ENCODE peak calls at places on chromosomes 7 and 10, in nine cellular contexts. One of them, this sample, is unnamed.
A peak's percentile ranks its signal among the peaks of the same experiment; 100 is the strongest.

GRCh38 chr10:33421789-33422188 is 87.3 kb upstream of the NRP1 start:
- DNase-seq in heart right ventricle: no peak
- DNase-seq in lower lobe of right lung: no peak
- DNase-seq in body of pancreas: peak; percentile 54
- DNase-seq in K562: no peak
- DNase-seq in AG04450: peak; percentile 77
- DNase-seq in OCI-LY7: no peak
- DNase-seq in ovary: no peak
- DNase-seq in astrocyte: peak; percentile 96
- DNase-seq in this sample: peak; percentile 94

GRCh38 chr7:131605280-131605878 is 49.0 kb upstream of the PODXL start:
- DNase-seq in heart right ventricle: no peak
- DNase-seq in lower lobe of right lung: no peak
- DNase-seq in body of pancreas: no peak
- DNase-seq in K562: no peak
- DNase-seq in AG04450: no peak
- DNase-seq in OCI-LY7: no peak
- DNase-seq in ovary: peak; percentile 41
- DNase-seq in astrocyte: no peak
- DNase-seq in this sample: no peak

GRCh38 chr10:101694674-101695403 is at the start of gene FBXW4:
- DNase-seq in heart right ventricle: peak; percentile 42
- DNase-seq in lower lobe of right lung: peak; percentile 77
- DNase-seq in body of pancreas: peak; percentile 57
- DNase-seq in K562: peak; percentile 64
- DNase-seq in AG04450: no peak
- DNase-seq in OCI-LY7: peak; percentile 67
- DNase-seq in ovary: peak; percentile 42
- DNase-seq in astrocyte: peak; percentile 23
- DNase-seq in this sample: peak; percentile 75

GRCh38 chr7:142796501-142797341 is 26.0 kb downstream of the PRSS2 start:
- DNase-seq in heart right ventricle: no peak
- DNase-seq in lower lobe of right lung: no peak
- DNase-seq in body of pancreas: no peak
- DNase-seq in K562: no peak
- DNase-seq in AG04450: no peak
- DNase-seq in OCI-LY7: peak; percentile 58
- DNase-seq in ovary: peak; percentile 17
- DNase-seq in astrocyte: no peak
- DNase-seq in this sample: peak; percentile 36

GRCh38 chr10:79050896-79051555 is 17.7 kb upstream of the ZMIZ1 start:
- DNase-seq in heart right ventricle: no peak
- DNase-seq in lower lobe of right lung: peak; percentile 42
- DNase-seq in body of pancreas: peak; percentile 70
- DNase-seq in K562: no peak
- DNase-seq in AG04450: no peak
- DNase-seq in OCI-LY7: no peak
- DNase-seq in ovary: no peak
- DNase-seq in astrocyte: no peak
- DNase-seq in this sample: peak; percentile 45

GRCh38 chr10:88731296-88731695 is 25.2 kb downstream of the LIPK start:
- DNase-seq in heart right ventricle: no peak
- DNase-seq in lower lobe of right lung: peak; percentile 80
- DNase-seq in body of pancreas: peak; percentile 28
- DNase-seq in K562: no peak
- DNase-seq in AG04450: no peak
- DNase-seq in OCI-LY7: no peak
- DNase-seq in ovary: no peak
- DNase-seq in astrocyte: no peak
- DNase-seq in this sample: no peak

GRCh38 chr7:47950714-47951113 is 2.4 kb upstream of the PKD1L1 start:
- DNase-seq in heart right ventricle: peak; percentile 75
- DNase-seq in lower lobe of right lung: no peak
- DNase-seq in body of pancreas: no peak
- DNase-seq in K562: peak; percentile 5
- DNase-seq in AG04450: no peak
- DNase-seq in OCI-LY7: no peak
- DNase-seq in ovary: no peak
- DNase-seq in astrocyte: no peak
- DNase-seq in this sample: no peak

GRCh38 chr7:134016223-134016941 is 110.8 kb upstream of the LRGUK start:
- DNase-seq in heart right ventricle: peak; percentile 11
- DNase-seq in lower lobe of right lung: no peak
- DNase-seq in body of pancreas: peak; percentile 43
- DNase-seq in K562: peak; percentile 58
- DNase-seq in AG04450: no peak
- DNase-seq in OCI-LY7: peak; percentile 17
- DNase-seq in ovary: peak; percentile 10
- DNase-seq in astrocyte: peak; percentile 10
- DNase-seq in this sample: peak; percentile 71

GRCh38 chr10:119688033-119688508 is 36.9 kb downstream of the BAG3 start:
- DNase-seq in heart right ventricle: no peak
- DNase-seq in lower lobe of right lung: no peak
- DNase-seq in body of pancreas: no peak
- DNase-seq in K562: peak; percentile 30
- DNase-seq in AG04450: no peak
- DNase-seq in OCI-LY7: peak; percentile 40
- DNase-seq in ovary: no peak
- DNase-seq in astrocyte: no peak
- DNase-seq in this sample: no peak

GRCh38 chr10:21675157-21675796 is 141.2 kb downstream of the MLLT10 start:
- DNase-seq in heart right ventricle: no peak
- DNase-seq in lower lobe of right lung: no peak
- DNase-seq in body of pancreas: peak; percentile 28
- DNase-seq in K562: peak; percentile 52
- DNase-seq in AG04450: no peak
- DNase-seq in OCI-LY7: peak; percentile 40
- DNase-seq in ovary: no peak
- DNase-seq in astrocyte: peak; percentile 4
- DNase-seq in this sample: peak; percentile 47

GRCh38 chr10:33087142-33087541 is 129.1 kb upstream of the ITGB1 start:
- DNase-seq in heart right ventricle: no peak
- DNase-seq in lower lobe of right lung: no peak
- DNase-seq in body of pancreas: no peak
- DNase-seq in K562: no peak
- DNase-seq in AG04450: no peak
- DNase-seq in OCI-LY7: no peak
- DNase-seq in ovary: no peak
- DNase-seq in astrocyte: no peak
- DNase-seq in this sample: no peak

GRCh38 chr10:11242443-11243386 is 225.0 kb downstream of the CELF2 start:
- DNase-seq in heart right ventricle: peak; percentile 71
- DNase-seq in lower lobe of right lung: no peak
- DNase-seq in body of pancreas: no peak
- DNase-seq in K562: no peak
- DNase-seq in AG04450: peak; percentile 51
- DNase-seq in OCI-LY7: peak; percentile 32
- DNase-seq in ovary: peak; percentile 33
- DNase-seq in astrocyte: peak; percentile 52
- DNase-seq in this sample: no peak

GRCh38 chr10:123392182-123392930 is 238.2 kb downstream of the BUB3 start:
- DNase-seq in heart right ventricle: no peak
- DNase-seq in lower lobe of right lung: no peak
- DNase-seq in body of pancreas: no peak
- DNase-seq in K562: no peak
- DNase-seq in AG04450: no peak
- DNase-seq in OCI-LY7: peak; percentile 84
- DNase-seq in ovary: no peak
- DNase-seq in astrocyte: no peak
- DNase-seq in this sample: no peak

GRCh38 chr10:123390874-123391273 is 236.7 kb downstream of the BUB3 start:
- DNase-seq in heart right ventricle: no peak
- DNase-seq in lower lobe of right lung: no peak
- DNase-seq in body of pancreas: no peak
- DNase-seq in K562: no peak
- DNase-seq in AG04450: no peak
- DNase-seq in OCI-LY7: no peak
- DNase-seq in ovary: no peak
- DNase-seq in astrocyte: no peak
- DNase-seq in this sample: no peak

GRCh38 chr10:123391275-123392028 is 237.2 kb downstream of the BUB3 start:
- DNase-seq in heart right ventricle: no peak
- DNase-seq in lower lobe of right lung: no peak
- DNase-seq in body of pancreas: no peak
- DNase-seq in K562: no peak
- DNase-seq in AG04450: no peak
- DNase-seq in OCI-LY7: no peak
- DNase-seq in ovary: no peak
- DNase-seq in astrocyte: no peak
- DNase-seq in this sample: no peak

GRCh38 chr10:123389520-123389919 is 235.3 kb downstream of the BUB3 start:
- DNase-seq in heart right ventricle: no peak
- DNase-seq in lower lobe of right lung: no peak
- DNase-seq in body of pancreas: no peak
- DNase-seq in K562: no peak
- DNase-seq in AG04450: no peak
- DNase-seq in OCI-LY7: no peak
- DNase-seq in ovary: no peak
- DNase-seq in astrocyte: no peak
- DNase-seq in this sample: no peak

DNA sequence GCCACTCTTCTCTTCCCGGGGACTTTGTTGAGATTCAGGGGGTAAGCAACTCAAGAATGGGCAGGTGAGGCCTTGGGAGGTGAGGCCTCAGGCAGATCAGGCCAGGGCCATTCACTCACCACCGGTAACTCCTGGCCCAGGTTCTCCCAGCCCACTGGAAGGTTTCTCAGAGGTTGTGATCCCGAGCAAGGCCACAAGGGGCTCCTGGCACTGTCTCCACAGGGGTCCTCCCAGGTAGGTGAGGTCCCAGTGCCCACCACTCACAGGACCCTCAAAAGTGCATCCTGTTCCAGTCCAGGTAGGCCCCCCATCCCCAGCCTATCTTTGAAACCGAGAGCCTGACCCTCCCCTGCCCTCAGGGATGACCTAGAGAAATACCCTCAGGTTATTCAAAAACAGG is 236.1 kb downstream of the BUB3 start:
- DNase-seq in heart right ventricle: no peak
- DNase-seq in lower lobe of right lung: no peak
- DNase-seq in body of pancreas: no peak
- DNase-seq in K562: no peak
- DNase-seq in AG04450: no peak
- DNase-seq in OCI-LY7: no peak
- DNase-seq in ovary: no peak
- DNase-seq in astrocyte: no peak
- DNase-seq in this sample: no peak
- H3K4me3 ChIP-seq in heart right ventricle: no peak overlapping the region
- H3K4me3 ChIP-seq in lower lobe of right lung: no peak overlapping the region
- H3K4me3 ChIP-seq in body of pancreas: no peak overlapping the region
- H3K4me3 ChIP-seq in K562: no peak overlapping the region
- H3K4me3 ChIP-seq in AG04450: no peak overlapping the region
- H3K4me3 ChIP-seq in OCI-LY7: no peak overlapping the region
- H3K4me3 ChIP-seq in ovary: no peak overlapping the region
- H3K4me3 ChIP-seq in astrocyte: no peak overlapping the region
- H3K4me3 ChIP-seq in this sample: no peak overlapping the region

GRCh38 chr7:13312327-13312726 is 624.9 kb downstream of the ARL4A start:
- DNase-seq in heart right ventricle: no peak
- DNase-seq in lower lobe of right lung: no peak
- DNase-seq in body of pancreas: no peak
- DNase-seq in K562: peak; percentile 18
- DNase-seq in AG04450: no peak
- DNase-seq in OCI-LY7: peak; percentile 33
- DNase-seq in ovary: no peak
- DNase-seq in astrocyte: no peak
- DNase-seq in this sample: no peak
- H3K9me3 ChIP-seq in heart right ventricle: no peaks in the 10 kb centered on the region
- H3K9me3 ChIP-seq in lower lobe of right lung: no peaks in the 10 kb centered on the region
- H3K9me3 ChIP-seq in body of pancreas: no peaks in the 10 kb centered on the region
- H3K9me3 ChIP-seq in K562: no peaks in the 10 kb centered on the region
- H3K9me3 ChIP-seq in AG04450: peaks cover 2% of the 10 kb centered on the region
- H3K9me3 ChIP-seq in OCI-LY7: peaks cover 11% of the 10 kb centered on the region
- H3K9me3 ChIP-seq in ovary: no peaks in the 10 kb centered on the region
- H3K9me3 ChIP-seq in astrocyte: no peaks in the 10 kb centered on the region
- H3K9me3 ChIP-seq in this sample: peaks cover 11% of the 10 kb centered on the region

DNA sequence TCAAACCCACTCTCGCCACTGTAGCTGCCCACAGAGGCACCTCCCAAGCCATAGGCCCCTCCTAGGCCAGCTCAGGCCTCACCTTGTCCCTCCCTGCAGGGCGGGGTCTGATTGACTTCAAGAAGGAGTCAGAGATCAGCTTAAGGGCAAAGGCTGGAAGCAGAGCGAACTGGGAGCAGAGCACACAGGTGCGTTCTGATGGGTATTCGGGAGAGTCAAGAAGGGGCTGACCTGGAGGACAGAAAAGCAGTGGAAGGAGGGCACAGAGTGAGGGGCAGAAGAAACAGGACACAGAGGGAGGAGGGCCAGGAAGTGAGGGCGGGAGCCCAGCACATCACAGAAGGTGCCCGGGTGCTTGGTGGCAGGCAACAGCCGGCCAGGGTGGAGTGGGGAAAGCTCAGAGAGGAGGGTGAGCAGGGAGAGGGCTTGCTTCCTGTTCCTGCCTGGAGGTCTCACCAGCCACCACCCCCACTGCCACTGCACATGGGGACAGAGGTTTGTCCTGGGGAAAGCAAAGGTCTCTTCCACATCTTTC is at the start of gene AOC1:
- DNase-seq in heart right ventricle: no peak
- DNase-seq in lower lobe of right lung: peak; percentile 55
- DNase-seq in body of pancreas: no peak
- DNase-seq in K562: no peak
- DNase-seq in AG04450: no peak
- DNase-seq in OCI-LY7: no peak
- DNase-seq in ovary: peak; percentile 5
- DNase-seq in astrocyte: no peak
- DNase-seq in this sample: no peak
- H3K4me3 ChIP-seq in heart right ventricle: no peak within 1 kb of the TSS
- H3K4me3 ChIP-seq in lower lobe of right lung: no peak within 1 kb of the TSS
- H3K4me3 ChIP-seq in body of pancreas: no peak within 1 kb of the TSS
- H3K4me3 ChIP-seq in K562: no peak within 1 kb of the TSS
- H3K4me3 ChIP-seq in AG04450: no peak within 1 kb of the TSS
- H3K4me3 ChIP-seq in OCI-LY7: no peak within 1 kb of the TSS
- H3K4me3 ChIP-seq in ovary: no peak within 1 kb of the TSS
- H3K4me3 ChIP-seq in astrocyte: no peak within 1 kb of the TSS
- H3K4me3 ChIP-seq in this sample: no peak within 1 kb of the TSS

GRCh38 chr7:19464751-19465150 is 244.1 kb downstream of the POLR1F start:
- DNase-seq in heart right ventricle: no peak
- DNase-seq in lower lobe of right lung: no peak
- DNase-seq in body of pancreas: no peak
- DNase-seq in K562: no peak
- DNase-seq in AG04450: no peak
- DNase-seq in OCI-LY7: no peak
- DNase-seq in ovary: no peak
- DNase-seq in astrocyte: no peak
- DNase-seq in this sample: no peak

GRCh38 chr7:19470031-19470430 is 238.8 kb downstream of the POLR1F start:
- DNase-seq in heart right ventricle: no peak
- DNase-seq in lower lobe of right lung: no peak
- DNase-seq in body of pancreas: no peak
- DNase-seq in K562: no peak
- DNase-seq in AG04450: peak; percentile 62
- DNase-seq in OCI-LY7: no peak
- DNase-seq in ovary: no peak
- DNase-seq in astrocyte: no peak
- DNase-seq in this sample: peak; percentile 24

GRCh38 chr7:19463581-19463980 is 245.3 kb downstream of the POLR1F start:
- DNase-seq in heart right ventricle: no peak
- DNase-seq in lower lobe of right lung: no peak
- DNase-seq in body of pancreas: no peak
- DNase-seq in K562: no peak
- DNase-seq in AG04450: no peak
- DNase-seq in OCI-LY7: no peak
- DNase-seq in ovary: no peak
- DNase-seq in astrocyte: no peak
- DNase-seq in this sample: no peak

GRCh38 chr7:19464241-19464640 is 244.6 kb downstream of the POLR1F start:
- DNase-seq in heart right ventricle: no peak
- DNase-seq in lower lobe of right lung: no peak
- DNase-seq in body of pancreas: no peak
- DNase-seq in K562: no peak
- DNase-seq in AG04450: no peak
- DNase-seq in OCI-LY7: no peak
- DNase-seq in ovary: no peak
- DNase-seq in astrocyte: peak; percentile 2
- DNase-seq in this sample: no peak
- H3K9me3 ChIP-seq in heart right ventricle: no peaks in the 10 kb centered on the region
- H3K9me3 ChIP-seq in lower lobe of right lung: no peaks in the 10 kb centered on the region
- H3K9me3 ChIP-seq in body of pancreas: no peaks in the 10 kb centered on the region
- H3K9me3 ChIP-seq in K562: no peaks in the 10 kb centered on the region
- H3K9me3 ChIP-seq in AG04450: no peaks in the 10 kb centered on the region
- H3K9me3 ChIP-seq in OCI-LY7: no peaks in the 10 kb centered on the region
- H3K9me3 ChIP-seq in ovary: no peaks in the 10 kb centered on the region
- H3K9me3 ChIP-seq in astrocyte: no peaks in the 10 kb centered on the region
- H3K9me3 ChIP-seq in this sample: no peaks in the 10 kb centered on the region